ENCODE peak calls at places on chromosomes 2 and 18, in nine cellular contexts. V is NT2/D1, F is adipocyte, Z is neural progenitor cell, A is DND-41, K is MM.1S, C is Karpas-422, S is IMR-90, D is PC-3. U is an unnamed sample.

GRCh38 chr2:47534179-47534919 is 131.4 kb downstream of the MSH2 start:
- DNase-seq in V (peak; percentile 27), F (peak; percentile 34), S (peak; percentile 89), K (no peak), Z (no peak), A (no peak), C (no peak), D (peak; percentile 74), U (peak; percentile 93)

GRCh38 chr2:1563084-1563857 is 150.0 kb downstream of the TPO start:
- DNase-seq in D (no peak), Z (no peak), S (no peak), C (no peak), K (no peak), V (no peak), A (no peak), F (no peak), U (no peak)

GRCh38 chr2:166468124-166469024 is 25.7 kb downstream of the SCN7A start:
- DNase-seq in Z (no peak), K (peak; percentile 31), C (no peak), D (no peak), F (peak; percentile 79), S (no peak), V (no peak), A (no peak), U (peak; percentile 23)

GRCh38 chr2:142165790-142166189 is 35.0 kb upstream of the LRP1B start:
- DNase-seq in D (peak; percentile 65), F (peak; percentile 73), A (peak; percentile 15), S (peak; percentile 65), Z (peak; percentile 48), K (peak; percentile 59), C (no peak), V (peak; percentile 42), U (peak; percentile 48)

GRCh38 chr2:227163998-227164744 is at the start of the genes COL4A3 and COL4A4:
- DNase-seq in V (no peak), S (no peak), A (no peak), D (peak; percentile 49), Z (peak; percentile 74), C (no peak), F (peak; percentile 59), K (peak; percentile 81), U (peak; percentile 64)

GRCh38 chr2:168090366-168091019 is 156.9 kb downstream of the STK39 start:
- DNase-seq in D (no peak), V (no peak), A (no peak), K (peak; percentile 49), S (no peak), Z (no peak), C (no peak), F (no peak), U (no peak)

GRCh38 chr2:236499691-236500573 is 69.7 kb upstream of the ACKR3 start:
- DNase-seq in A (no peak), F (peak; percentile 3), V (no peak), K (no peak), C (no peak), S (no peak), D (no peak), Z (no peak), U (peak; percentile 21)

GRCh38 chr2:37569131-37569530 is 102.3 kb downstream of the CDC42EP3 start:
- DNase-seq in D (no peak), V (no peak), C (peak; percentile 4), F (no peak), S (no peak), Z (no peak), K (no peak), A (no peak), U (no peak)

GRCh38 chr2:239267411-239267941 is 133.3 kb downstream of the HDAC4 start:
- DNase-seq in V (no peak), C (peak; percentile 89), Z (peak; percentile 55), F (peak; percentile 64), A (peak; percentile 96), S (peak; percentile 80), K (peak; percentile 97), D (peak; percentile 80), U (peak; percentile 89)

GRCh38 chr2:58866040-58866439 is 624.9 kb upstream of the FANCL start:
- DNase-seq in K (peak; percentile 99), V (peak; percentile 73), Z (peak; percentile 83), C (no peak), D (no peak), A (peak; percentile 79), F (no peak), S (no peak), U (peak; percentile 16)

GRCh38 chr2:69965756-69966447 is 4.5 kb upstream of the ASPRV1 start:
- DNase-seq in A (no peak), C (no peak), K (no peak), V (no peak), F (no peak), S (no peak), Z (no peak), D (peak; percentile 54), U (no peak)

GRCh38 chr2:187869195-187869594 is 315.0 kb upstream of the TFPI start:
- DNase-seq in V (no peak), D (no peak), F (no peak), Z (no peak), A (no peak), S (no peak), K (peak; percentile 96), C (peak; percentile 25), U (no peak)

GRCh38 chr2:99544608-99545007 is 54.8 kb upstream of the REV1 start:
- DNase-seq in Z (no peak), V (no peak), S (no peak), A (no peak), C (no peak), D (no peak), F (no peak), K (no peak), U (no peak)

GRCh38 chr2:6866239-6866745 is 585 bp upstream of the CMPK2 start:
- DNase-seq in K (peak; percentile 43), V (peak; percentile 36), F (peak; percentile 34), A (peak; percentile 63), Z (peak; percentile 67), D (peak; percentile 69), C (peak; percentile 73), S (peak; percentile 3), U (peak; percentile 24)

GRCh38 chr2:241279828-241280227 is 35.6 kb downstream of the HDLBP start:
- DNase-seq in V (no peak), Z (no peak), K (no peak), S (no peak), C (no peak), D (no peak), F (no peak), A (peak; percentile 9), U (no peak)

GRCh38 chr2:222714361-222715256 is 43.2 kb downstream of the MOGAT1 start:
- DNase-seq in K (no peak), V (no peak), S (no peak), A (no peak), Z (no peak), C (no peak), F (no peak), D (no peak), U (no peak)
- H3K9ac ChIP-seq in K (no peak overlapping the region), V (no peak overlapping the region), S (no peak overlapping the region), A (peak overlapping the region; percentile 50), Z (no peak overlapping the region), C (no peak overlapping the region), F (no peak overlapping the region), D (no peak overlapping the region), U (no peak overlapping the region)

GRCh38 chr18:27712066-27712465 is 464.9 kb downstream of the CDH2 start:
- DNase-seq in K (no peak), D (no peak), S (no peak), V (no peak), F (no peak), Z (peak; percentile 64), C (peak; percentile 46), A (no peak), U (no peak)

GRCh38 chr18:27715751-27716150 is 461.2 kb downstream of the CDH2 start:
- DNase-seq in S (no peak), D (no peak), V (no peak), A (peak; percentile 20), F (no peak), C (no peak), Z (no peak), K (no peak), U (peak; percentile 7)

GRCh38 chr18:27709344-27709743 is 467.6 kb downstream of the CDH2 start:
- DNase-seq in K (no peak), Z (no peak), A (no peak), C (no peak), V (no peak), S (no peak), F (no peak), D (no peak), U (no peak)

GRCh38 chr18:27713727-27714080 is 463.2 kb downstream of the CDH2 start:
- DNase-seq in D (no peak), A (no peak), C (no peak), V (no peak), Z (peak; percentile 53), K (no peak), S (peak; percentile 15), F (peak; percentile 91), U (peak; percentile 84)

DNA sequence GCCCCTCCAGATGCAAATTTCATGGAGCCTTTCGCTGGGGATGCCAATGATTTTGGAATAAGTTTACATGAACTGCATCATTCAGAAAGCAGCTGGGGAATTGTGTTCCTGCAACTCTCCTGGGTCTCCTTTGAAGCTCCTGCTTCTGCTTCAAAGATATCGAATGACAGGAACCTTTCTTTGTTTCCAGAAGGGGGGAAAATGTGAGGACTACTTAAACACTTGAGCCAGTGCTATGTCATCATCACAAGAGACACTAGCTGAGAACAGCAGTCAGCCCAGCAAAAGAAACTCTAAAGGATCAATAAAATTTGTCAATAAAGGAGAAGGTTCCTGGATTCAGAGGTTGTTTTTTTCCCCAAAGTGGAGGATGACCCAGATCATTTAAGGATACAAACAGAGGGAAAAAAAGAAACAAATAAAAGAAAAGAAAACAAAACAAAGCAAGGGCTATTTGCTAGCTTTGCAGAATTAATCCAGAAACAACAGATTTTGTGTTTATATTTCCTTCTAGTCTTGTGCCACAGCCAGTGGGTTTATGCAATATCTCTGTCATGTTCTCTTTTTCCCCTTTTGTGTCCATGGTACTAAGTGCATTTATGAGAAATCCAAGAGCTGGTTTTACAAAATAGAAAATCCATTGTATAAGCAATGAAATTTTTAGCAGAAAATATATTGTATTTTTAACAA is 463.7 kb downstream of the CDH2 start:
- DNase-seq in S (no peak), F (peak; percentile 35), V (peak; percentile 11), C (no peak), A (no peak), Z (peak; percentile 65), K (no peak), D (no peak), U (peak; percentile 3)
- H3K9ac ChIP-seq in S (no peak overlapping the region), F (no peak overlapping the region), V (no peak overlapping the region), C (peak overlapping the region; percentile 18), A (no peak overlapping the region), Z (no peak overlapping the region), K (no peak overlapping the region), D (no peak overlapping the region), U (no peak overlapping the region)

GRCh38 chr2:8669157-8669852 is 12.6 kb upstream of the ID2 start:
- DNase-seq in F (peak; percentile 4), V (no peak), K (no peak), Z (no peak), S (peak; percentile 28), C (no peak), D (no peak), A (no peak), U (peak; percentile 93)
- H3K9ac ChIP-seq in F (peak overlapping the region; percentile 35), V (no peak overlapping the region), K (no peak overlapping the region), Z (no peak overlapping the region), S (no peak overlapping the region), C (no peak overlapping the region), D (no peak overlapping the region), A (no peak overlapping the region), U (peak overlapping the region; percentile 61)

DNA sequence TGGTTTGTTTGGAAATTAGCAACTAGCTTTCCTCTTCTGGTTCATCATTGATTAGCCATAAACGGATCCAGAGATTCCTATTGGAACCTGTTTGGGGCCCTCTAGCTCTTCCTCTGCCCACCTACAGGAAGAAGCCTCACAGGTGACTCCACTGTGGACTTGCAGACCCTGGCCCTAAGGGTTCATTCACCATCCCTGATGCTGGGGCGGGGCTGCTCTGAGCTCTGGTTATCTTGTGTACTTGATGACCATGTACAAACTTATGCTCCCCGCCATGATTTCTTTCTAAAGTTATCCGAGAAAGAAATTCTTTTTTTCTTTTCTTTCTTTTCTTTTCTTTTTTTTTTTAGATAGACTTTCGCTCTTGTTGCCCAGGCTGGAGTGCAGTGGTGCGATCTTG is 33.9 kb upstream of the INHBB start:
- DNase-seq in F (no peak), D (no peak), Z (no peak), C (no peak), V (no peak), S (no peak), K (no peak), A (no peak), U (no peak)
- H3K9ac ChIP-seq in F (no peak overlapping the region), D (no peak overlapping the region), Z (no peak overlapping the region), C (no peak overlapping the region), V (no peak overlapping the region), S (no peak overlapping the region), K (no peak overlapping the region), A (no peak overlapping the region), U (no peak overlapping the region)